ENCODE peak calls at places on chromosomes 4 and X, in four cellular contexts. R is NCI-H226; T is activated T-cell treated with anti-CD3 and anti-CD28 coated beads, Interleukin-2, amount 50 U/mL, for 1 hour; P is M059J. Z is an unnamed sample.

GRCh38 chr4:77931452-77932135 is 69.0 kb downstream of the MRPL1 start:
- DNase-seq in R (no peak), T (no peak), P (peak; percentile 54), Z (no peak)

GRCh38 chr4:77599378-77599777 is 6.2 kb upstream of the CXCL13 start:
- DNase-seq in R (no peak), T (no peak), P (peak; percentile 39), Z (no peak)

GRCh38 chr4:147984065-147984777 is 252.3 kb downstream of the ARHGAP10 start:
- DNase-seq in R (no peak), T (no peak), P (peak; percentile 21), Z (no peak)

GRCh38 chrX:120797201-120797938 is 78.3 kb downstream of the CT47B1 start:
- DNase-seq in R (no peak), T (no peak), P (peak; percentile 26), Z (no peak)

GRCh38 chrX:113790987-113791386 is 792.9 kb upstream of the HTR2C start:
- DNase-seq in R (no peak), T (no peak), P (peak; percentile 18), Z (no peak)

GRCh38 chr4:111210576-111210975 is 587.7 kb upstream of the PITX2 start:
- DNase-seq in R (no peak), T (no peak), P (no peak), Z (no peak)

GRCh38 chr4:157803441-157804168 is 369.2 kb downstream of the GASK1B start:
- DNase-seq in R (peak; percentile 9), T (no peak), P (no peak), Z (no peak)

GRCh38 chrX:45801554-45801953 is 600.9 kb upstream of the DIPK2B start:
- DNase-seq in R (peak; percentile 33), T (no peak), P (peak; percentile 66), Z (no peak)

GRCh38 chrX:37759878-37760418 is 19.9 kb upstream of the CYBB start:
- DNase-seq in R (no peak), T (no peak), P (peak; percentile 8), Z (no peak)

GRCh38 chr4:133624744-133625143 is 475.6 kb downstream of the PCDH10 start:
- DNase-seq in R (no peak), T (no peak), P (peak; percentile 3), Z (no peak)

GRCh38 chr4:164357957-164358356 is 396.0 kb upstream of the SMIM31 start:
- DNase-seq in R (peak; percentile 87), T (no peak), P (peak; percentile 37), Z (no peak)

GRCh38 chr4:127134490-127134889 is 498.3 kb upstream of the INTU start:
- DNase-seq in R (no peak), T (no peak), P (no peak), Z (no peak)

GRCh38 chrX:47574609-47575325 is 7.5 kb upstream of the TIMP1 start:
- DNase-seq in R (no peak), T (no peak), P (no peak), Z (no peak)

GRCh38 chrX:98203800-98204199 is 1320.1 kb downstream of the RPA4 start:
- DNase-seq in R (no peak), T (no peak), P (peak; percentile 73), Z (no peak)

GRCh38 chr4:5322321-5322720 is 271.0 kb downstream of the STK32B start:
- DNase-seq in R (no peak), T (no peak), P (peak; percentile 72), Z (no peak)

GRCh38 chrX:43121637-43122036 is 343.7 kb upstream of the PPP1R2C start:
- DNase-seq in R (no peak), T (no peak), P (peak; percentile 22), Z (no peak)

GRCh38 chr4:88616275-88616996 is 24.2 kb downstream of the HERC3 start:
- DNase-seq in R (peak; percentile 92), T (no peak), P (peak; percentile 88), Z (no peak)

GRCh38 chr4:140330311-140330900 is 43.0 kb upstream of the SCOC start:
- DNase-seq in R (no peak), T (no peak), P (peak; percentile 37), Z (no peak)

GRCh38 chr4:150004481-150004880 is 73.8 kb upstream of the DCLK2 start:
- DNase-seq in R (no peak), T (no peak), P (peak; percentile 66), Z (no peak)

GRCh38 chr4:107719211-107719926 is 665 bp downstream of the PAPSS1 start:
- DNase-seq in R (peak; percentile 5), T (no peak), P (peak; percentile 54), Z (no peak)

GRCh38 chr4:17356926-17357325 is 155.0 kb downstream of the QDPR start:
- DNase-seq in R (no peak), T (no peak), P (no peak), Z (no peak)

GRCh38 chrX:100376581-100376980 is 33.5 kb downstream of the PCDH19 start:
- DNase-seq in R (no peak), T (no peak), P (no peak), Z (no peak)

GRCh38 chrX:49876750-49877149 is 2.5 kb upstream of the USP27X start:
- DNase-seq in R (peak; percentile 5), T (no peak), P (peak; percentile 37), Z (no peak)

Z was measured in Right ventricle myocardium superior.